ENCODE peak calls at places on chromosomes 7 and 10, in eight cellular contexts. Y is neural progenitor cell, C is GM23248, O is PC-3, P is HCT116, V is endothelial cell of umbilical vein, Z is fibroblast of lung, Q is GM23338. D is an unnamed sample. For H3K4me1, the result is how much of the 10 kb centered on the place peaks cover.

GRCh38 chr7:140940866-140941265 is 16.1 kb upstream of the BRAF start:
- DNase-seq in V (no peak), O (no peak), Y (no peak), Q (no peak), Z (no peak), C (peak), P (no peak), D (no peak)

GRCh38 chr10:11856089-11856488 is 32.9 kb downstream of the PROSER2 start:
- DNase-seq in Q (no peak), V (no peak), Y (no peak), O (no peak), Z (no peak), P (no peak), C (no peak), D (no peak)

GRCh38 chr10:18610517-18610916 is 40.9 kb downstream of the NSUN6 start:
- DNase-seq in Q (no peak), Z (peak), Y (peak), P (peak), O (peak), C (peak), V (peak), D (peak)

GRCh38 chr10:1507436-1507835 is 229.9 kb downstream of the ADARB2 start:
- DNase-seq in P (no peak), O (no peak), C (no peak), Y (no peak), Q (no peak), Z (no peak), V (no peak), D (no peak)

GRCh38 chr10:124324856-124325657 is 93.7 kb downstream of the OAT start:
- DNase-seq in P (no peak), C (no peak), O (no peak), Z (no peak), V (no peak), Q (no peak), Y (no peak), D (no peak)

GRCh38 chr7:6181136-6181535 is 91.3 kb downstream of the CYTH3 start:
- DNase-seq in Q (no peak), Z (no peak), P (no peak), V (peak), Y (no peak), O (no peak), C (no peak), D (no peak)

GRCh38 chr7:139726485-139726869 is 51.3 kb downstream of the HIPK2 start:
- DNase-seq in Q (no peak), O (no peak), P (no peak), C (no peak), Z (peak), Y (no peak), V (no peak), D (no peak)

GRCh38 chr10:23656735-23657134 is 217.9 kb downstream of the OTUD1 start:
- DNase-seq in Q (peak), Z (peak), P (no peak), V (no peak), O (peak), C (peak), Y (peak), D (no peak)

GRCh38 chr10:66322261-66322660 is 603.6 kb upstream of the LRRTM3 start:
- DNase-seq in Y (peak), Z (no peak), C (no peak), P (no peak), V (no peak), Q (no peak), O (peak), D (no peak)

GRCh38 chr10:29191674-29192073 is 97.2 kb upstream of the LYZL1 start:
- DNase-seq in Q (no peak), Z (no peak), O (peak), C (peak), P (no peak), Y (no peak), V (no peak), D (no peak)

GRCh38 chr7:30184804-30185487 is 50.2 kb downstream of the MTURN start:
- DNase-seq in O (no peak), Q (no peak), P (no peak), Y (no peak), C (no peak), Z (no peak), V (no peak), D (no peak)

GRCh38 chr10:95188593-95188992 is 5.4 kb upstream of the ACSM6 start:
- DNase-seq in O (no peak), Y (no peak), C (no peak), Q (no peak), P (no peak), Z (no peak), V (no peak), D (peak)

GRCh38 chr10:44498222-44498621 is 113.3 kb upstream of the CXCL12 start:
- DNase-seq in V (no peak), Z (no peak), P (no peak), O (no peak), C (no peak), Q (no peak), Y (no peak), D (no peak)

GRCh38 chr10:22646291-22646926 is 68.0 kb downstream of the PIP4K2A start:
- DNase-seq in Z (no peak), Q (no peak), P (no peak), V (no peak), O (no peak), Y (no peak), C (no peak), D (no peak)

GRCh38 chr10:29200280-29200679 is 88.6 kb upstream of the LYZL1 start:
- DNase-seq in O (no peak), Q (no peak), P (no peak), V (peak), Y (no peak), C (no peak), Z (peak), D (no peak)

GRCh38 chr10:88999629-89000028 is 9.0 kb downstream of the FAS start:
- DNase-seq in P (no peak), O (no peak), C (peak), V (no peak), Z (peak), Y (no peak), Q (no peak), D (no peak)

GRCh38 chr10:32197423-32197822 is 141.2 kb upstream of the KIF5B start:
- DNase-seq in P (no peak), Q (no peak), V (peak), Y (no peak), C (no peak), O (peak), Z (no peak), D (no peak)

GRCh38 chr7:111750168-111750715 is 187.9 kb upstream of the IMMP2L start:
- DNase-seq in P (no peak), Q (no peak), Z (no peak), O (peak), Y (no peak), C (no peak), V (no peak), D (no peak)

GRCh38 chr7:128322040-128322643 is 21.6 kb downstream of the RBM28 start:
- DNase-seq in O (peak), Z (peak), C (peak), P (no peak), Y (peak), Q (peak), V (peak), D (peak)

GRCh38 chr7:90717286-90718060 is 121.4 kb downstream of the CDK14 start:
- DNase-seq in Y (peak), V (no peak), C (peak), P (no peak), Q (no peak), O (no peak), Z (peak), D (peak)

GRCh38 chr7:53303781-53304180 is 268.3 kb downstream of the POM121L12 start:
- DNase-seq in Q (no peak), P (no peak), Y (no peak), C (no peak), Z (no peak), V (no peak), O (no peak), D (no peak)

GRCh38 chr10:44935201-44935960 is 24.2 kb upstream of the RASSF4 start:
- DNase-seq in V (peak), Q (no peak), O (no peak), Z (peak), C (peak), Y (no peak), P (no peak), D (peak)

GRCh38 chr7:139749545-139749944 is 28.3 kb downstream of the HIPK2 start:
- DNase-seq in Y (no peak), V (no peak), Q (no peak), C (no peak), P (no peak), O (no peak), Z (no peak), D (no peak)

GRCh38 chr10:85542149-85542548 is 824.4 kb downstream of the GRID1 start:
- DNase-seq in P (no peak), V (no peak), C (no peak), O (no peak), Z (no peak), Y (no peak), Q (no peak), D (no peak)

GRCh38 chr7:102916426-102916825 is 3.6 kb downstream of the LRRC17 start:
- DNase-seq in C (peak), O (peak), Y (peak), Z (peak), P (no peak), Q (no peak), V (peak), D (no peak)

GRCh38 chr10:71213127-71213616 is 802 bp downstream of the UNC5B start:
- DNase-seq in Y (peak), Q (peak), P (peak), V (peak), O (peak), C (peak), Z (peak), D (no peak)

GRCh38 chr7:65239707-65240352 is 133.8 kb upstream of the ZNF92 start:
- DNase-seq in Z (peak), O (peak), Y (peak), Q (peak), V (peak), P (no peak), C (peak), D (peak)

GRCh38 chr10:96850825-96851224 is 18.7 kb downstream of the LCOR start:
- DNase-seq in O (peak), C (peak), Y (no peak), Z (peak), P (no peak), Q (no peak), V (no peak), D (no peak)

GRCh38 chr7:90666186-90666585 is 70.1 kb downstream of the CDK14 start:
- DNase-seq in Z (no peak), P (no peak), Y (no peak), V (no peak), C (peak), Q (no peak), O (no peak), D (no peak)

GRCh38 chr7:1290262-1291039 is 57.8 kb downstream of the UNCX start:
- DNase-seq in Y (peak), V (peak), Q (peak), P (no peak), O (peak), Z (peak), C (peak), D (no peak)
- TF ChIP-seq EZH2 in Y (peak), V (peak), Q (no peak), P (no peak), O (no peak), Z (peak), C (no peak), D (peak)

GRCh38 chr7:26667514-26668133 is 196.8 kb downstream of the SKAP2 start:
- DNase-seq in Z (peak), V (peak), C (peak), Y (peak), O (peak), Q (peak), P (peak), D (peak)
- H3K4me1 ChIP-seq in Z (under half), V (under half), C (under half), Y (under half), O (under half), Q (under half), P (under half), D (under half)

GRCh38 chr7:19139706-19140327 is 5.4 kb downstream of the FERD3L start:
- DNase-seq in C (peak), Q (no peak), O (no peak), Z (no peak), P (no peak), Y (no peak), V (no peak), D (no peak)

GRCh38 chr7:19146699-19147098 is 1.5 kb upstream of the FERD3L start:
- DNase-seq in C (peak), Z (peak), O (peak), Y (peak), V (peak), P (no peak), Q (peak), D (no peak)

GRCh38 chr7:19145429-19146201 is 394 bp upstream of the FERD3L start:
- DNase-seq in C (no peak), V (no peak), P (no peak), Z (no peak), Y (peak), O (no peak), Q (peak), D (no peak)

GRCh38 chr7:19143930-19144574 is 1.2 kb downstream of the FERD3L start:
- DNase-seq in Y (peak), Z (no peak), V (no peak), Q (peak), C (peak), P (no peak), O (no peak), D (no peak)

DNA sequence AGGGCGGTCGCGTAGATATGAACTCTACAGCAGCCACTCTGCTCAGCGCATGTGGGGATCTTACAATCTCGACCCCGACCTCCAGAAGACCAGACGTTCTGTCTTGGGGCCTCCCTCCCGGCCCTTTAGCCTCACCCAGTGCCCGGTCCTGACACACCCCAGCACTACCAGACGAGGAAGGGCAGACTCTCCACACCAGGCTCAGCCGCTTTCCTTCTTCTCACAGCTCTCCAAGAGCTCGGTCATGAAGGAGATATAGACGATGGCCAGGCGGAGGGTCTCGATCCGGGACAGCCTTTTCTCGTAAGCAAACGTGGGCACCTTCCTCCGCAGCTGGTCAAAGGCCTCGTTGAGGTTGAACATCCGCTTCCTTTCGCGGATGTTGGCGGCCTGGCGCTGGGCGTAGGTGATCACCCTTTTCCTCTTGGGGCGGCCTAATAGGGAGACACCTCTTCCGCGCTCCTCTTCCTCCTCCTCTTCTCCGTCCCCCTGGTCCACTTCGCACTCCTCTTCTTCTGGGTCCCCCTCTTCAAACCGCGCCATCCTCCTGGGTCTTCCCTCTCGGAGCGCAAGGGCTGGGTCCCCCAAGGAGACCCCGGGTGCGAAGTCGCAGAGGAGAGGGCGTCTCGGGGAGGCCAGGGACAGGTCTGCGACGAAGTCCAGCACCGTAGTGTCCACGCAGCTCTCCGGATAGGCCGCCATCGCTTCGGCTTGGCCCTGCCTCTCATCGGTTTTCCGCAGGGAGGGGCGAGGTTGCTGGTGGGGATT is at the start of gene FERD3L:
- DNase-seq in Y (peak), Q (peak), Z (no peak), O (no peak), P (no peak), V (no peak), C (peak), D (no peak)
- TF ChIP-seq EZH2 in Y (peak), Q (peak), Z (peak), O (no peak), P (no peak), V (peak), C (no peak), D (no peak)

GRCh38 chr7:28180364-28181147 is at the start of gene JAZF1:
- DNase-seq in Z (peak), C (peak), Y (peak), Q (peak), O (peak), V (peak), P (no peak), D (no peak)
- H3K4me1 ChIP-seq in Z (under half), C (under half), Y (under half), Q (under half), O (under half), V (under half), P (under half), D (under half)

DNA sequence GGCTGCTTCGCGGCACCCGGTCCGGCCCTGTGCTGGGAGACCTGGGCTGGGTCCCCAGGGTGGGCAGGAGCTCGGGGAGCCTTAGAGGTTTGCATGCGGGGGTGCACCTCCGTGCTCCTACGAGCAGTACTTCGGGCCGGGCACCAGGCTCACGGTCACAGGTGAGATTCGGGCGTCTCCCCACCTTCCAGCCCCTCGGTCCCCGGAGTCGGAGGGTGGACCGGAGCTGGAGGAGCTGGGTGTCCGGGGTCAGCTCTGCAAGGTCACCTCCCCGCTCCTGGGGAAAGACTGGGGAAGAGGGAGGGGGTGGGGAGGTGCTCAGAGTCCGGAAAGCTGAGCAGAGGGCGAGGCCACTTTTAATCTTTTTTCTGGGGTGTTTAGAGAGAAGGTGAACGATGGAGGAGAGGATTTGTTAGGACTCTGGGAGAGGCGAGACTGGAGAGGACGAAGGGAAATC is 26.6 kb downstream of the PRSS2 start:
- DNase-seq in O (no peak), Y (peak), V (no peak), C (no peak), P (no peak), Q (peak), Z (no peak), D (no peak)
- TF ChIP-seq EZH2 in O (no peak), Y (peak), V (no peak), C (peak), P (no peak), Q (no peak), Z (no peak), D (no peak)

GRCh38 chr10:110421512-110422138 is 76.1 kb upstream of the DUSP5 start:
- DNase-seq in Y (no peak), O (no peak), C (no peak), P (no peak), V (no peak), Q (no peak), Z (no peak), D (no peak)

GRCh38 chr10:110422548-110422947 is 75.2 kb upstream of the DUSP5 start:
- DNase-seq in Z (no peak), C (no peak), O (no peak), Q (no peak), P (no peak), Y (no peak), V (no peak), D (no peak)

GRCh38 chr10:110426294-110427153 is 71.2 kb upstream of the DUSP5 start:
- DNase-seq in Z (peak), P (no peak), Y (no peak), V (no peak), Q (no peak), C (peak), O (no peak), D (no peak)

GRCh38 chr10:110425684-110426293 is 71.9 kb upstream of the DUSP5 start:
- DNase-seq in O (peak), C (peak), V (no peak), Y (no peak), P (no peak), Q (no peak), Z (peak), D (peak)

GRCh38 chr10:110423650-110424049 is 74.1 kb upstream of the DUSP5 start:
- DNase-seq in Q (no peak), Y (no peak), V (no peak), P (no peak), C (no peak), Z (no peak), O (no peak), D (no peak)
- H3K4me1 ChIP-seq in Q (under half), Y (under half), V (under half), P (half or more), C (under half), Z (under half), O (under half), D (under half)

GRCh38 chr10:100747061-100747825 is 1.9 kb downstream of the PAX2 start:
- DNase-seq in Y (peak), O (no peak), P (no peak), Q (no peak), C (no peak), V (no peak), Z (no peak), D (no peak)
- TF ChIP-seq EZH2 in Y (peak), O (no peak), P (no peak), Q (peak), C (no peak), V (no peak), Z (no peak), D (peak)

DNA sequence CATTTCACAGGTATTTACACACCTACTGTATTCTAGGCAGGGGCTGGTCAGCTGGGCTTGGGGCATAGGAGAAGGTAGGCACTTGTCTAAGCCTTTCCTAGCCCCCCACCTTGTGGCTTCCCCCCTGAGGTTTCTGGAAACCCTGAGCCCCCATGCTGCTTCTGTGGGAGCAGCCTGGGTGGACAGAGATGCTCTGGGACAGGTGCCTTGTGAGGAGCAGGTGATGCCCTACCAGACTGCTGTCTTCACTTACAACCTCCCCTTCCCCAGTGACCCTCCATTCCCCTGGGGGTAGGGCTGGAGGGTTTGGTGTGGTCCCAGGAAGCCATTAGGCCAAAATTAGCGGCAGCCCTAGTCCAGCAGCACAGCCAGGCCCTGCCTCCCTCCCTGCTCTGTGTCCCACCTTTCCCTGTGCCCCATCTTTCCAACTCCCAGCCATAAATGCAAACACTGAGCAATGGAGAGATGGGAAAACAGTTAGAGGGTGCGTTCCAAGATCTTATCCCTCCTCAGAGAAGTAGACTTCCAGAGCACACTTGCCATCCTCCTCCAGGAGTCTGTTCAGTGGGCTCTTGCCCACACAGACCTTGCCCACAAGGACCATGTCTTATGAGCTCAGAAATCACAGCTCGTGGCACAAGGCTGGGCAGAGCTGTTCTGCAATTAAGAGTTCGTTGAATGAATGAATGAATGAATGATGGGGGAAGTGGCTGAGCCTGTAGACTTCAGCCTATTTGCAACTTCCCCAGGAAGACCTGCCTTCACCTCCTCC is 1.4 kb upstream of the FGF8 start:
- DNase-seq in O (no peak), V (no peak), Y (no peak), Q (no peak), C (no peak), Z (no peak), P (no peak), D (no peak)
- H3K4me1 ChIP-seq in O (under half), V (under half), Y (half or more), Q (half or more), C (under half), Z (under half), P (under half), D (under half)

GRCh38 chr7:35253182-35253679 is 669 bp downstream of the TBX20 start:
- DNase-seq in Y (peak), C (no peak), Z (no peak), Q (no peak), V (no peak), O (no peak), P (no peak), D (no peak)
- TF ChIP-seq EZH2 in Y (peak), C (no peak), Z (peak), Q (peak), V (peak), O (no peak), P (no peak), D (no peak)

D was measured in HepG2.